ENCODE peak calls at places on chromosomes 7 and 10, in eight cellular contexts. P is BE2C, D is HCT116, W is upper lobe of left lung, Z is testis, I is AG04450, J is endodermal cell, G is lower lobe of right lung. S is an unnamed sample. For H3K9me3, the result is how much of the 10 kb centered on the place peaks cover.

GRCh38 chr7:44617225-44617885 is 10.9 kb downstream of the OGDH start:
- DNase-seq in W (no peak), I (no peak), Z (no peak), P (no peak), G (no peak), J (no peak), D (no peak), S (no peak)

GRCh38 chr7:14048889-14049288 is 59.4 kb upstream of the ETV1 start:
- DNase-seq in D (no peak), G (no peak), J (no peak), Z (no peak), I (no peak), W (no peak), P (no peak), S (no peak)

GRCh38 chr10:93465806-93466675 is 16.1 kb downstream of the MYOF start:
- DNase-seq in G (peak), P (peak), Z (peak), I (no peak), W (peak), D (peak), J (no peak), S (no peak)

GRCh38 chr7:102140952-102141370 is 145.7 kb upstream of the SH2B2 start:
- DNase-seq in J (no peak), W (peak), I (no peak), D (no peak), P (no peak), G (no peak), Z (no peak), S (no peak)

GRCh38 chr10:130021373-130021950 is 57.4 kb upstream of the EBF3 start:
- DNase-seq in D (no peak), I (peak), G (no peak), Z (no peak), J (no peak), P (no peak), W (peak), S (no peak)

GRCh38 chr10:15200626-15201025 is 32.1 kb upstream of the NMT2 start:
- DNase-seq in G (no peak), W (no peak), Z (no peak), D (peak), P (no peak), J (no peak), I (no peak), S (no peak)

GRCh38 chr10:293636-294035 is 158.4 kb downstream of the ZMYND11 start:
- DNase-seq in D (no peak), Z (no peak), I (no peak), P (no peak), J (no peak), W (no peak), G (no peak), S (no peak)

GRCh38 chr10:50385610-50386009 is 134.3 kb upstream of the ASAH2 start:
- DNase-seq in G (no peak), I (no peak), Z (peak), W (peak), P (no peak), D (no peak), J (no peak), S (no peak)

GRCh38 chr7:114916261-114916892 is 5.5 kb upstream of the MDFIC start:
- DNase-seq in W (no peak), D (no peak), Z (no peak), J (no peak), G (no peak), I (no peak), P (no peak), S (no peak)

GRCh38 chr10:73774637-73775036 is 7.2 kb upstream of the CHCHD1 start:
- DNase-seq in P (no peak), J (no peak), G (no peak), D (no peak), I (no peak), W (no peak), Z (no peak), S (no peak)

GRCh38 chr10:35304649-35305048 is 31.7 kb upstream of the CCNY start:
- DNase-seq in W (no peak), D (no peak), Z (no peak), G (no peak), I (no peak), J (no peak), P (no peak), S (no peak)

GRCh38 chr10:102235598-102235920 is 5.8 kb downstream of the PITX3 start:
- DNase-seq in G (no peak), I (no peak), J (no peak), P (no peak), D (no peak), W (no peak), Z (no peak), S (no peak)

GRCh38 chr10:131430716-131431402 is 119.3 kb upstream of the TCERG1L start:
- DNase-seq in D (no peak), J (no peak), P (no peak), G (no peak), I (no peak), Z (no peak), W (no peak), S (no peak)

GRCh38 chr7:17535776-17536175 is 237.3 kb downstream of the AHR start:
- DNase-seq in G (no peak), J (no peak), D (no peak), P (no peak), W (no peak), Z (no peak), I (no peak), S (no peak)

GRCh38 chr7:43112941-43113621 is 634 bp downstream of the HECW1 start:
- DNase-seq in J (peak), Z (peak), D (no peak), I (no peak), G (no peak), W (no peak), P (no peak), S (no peak)

GRCh38 chr10:69963835-69964710 is 88.6 kb upstream of the MACROH2A2 start:
- DNase-seq in D (no peak), J (no peak), I (no peak), G (no peak), Z (peak), P (no peak), W (no peak), S (no peak)

GRCh38 chr10:110010076-110011069 is 2.6 kb downstream of the ADD3 start:
- DNase-seq in G (no peak), Z (no peak), D (no peak), P (no peak), W (no peak), J (no peak), I (no peak), S (peak)

GRCh38 chr10:68992721-68993440 is 4.3 kb downstream of the KIFBP start:
- DNase-seq in Z (peak), W (peak), G (no peak), I (peak), P (no peak), D (no peak), J (no peak), S (no peak)

GRCh38 chr10:131694168-131694962 is 206.4 kb upstream of the PPP2R2D start:
- DNase-seq in P (no peak), J (peak), W (no peak), I (no peak), Z (no peak), G (no peak), D (no peak), S (no peak)

GRCh38 chr7:44965937-44966730 is 12.7 kb downstream of the MYO1G start:
- DNase-seq in I (no peak), J (no peak), D (no peak), P (no peak), Z (no peak), W (no peak), G (no peak), S (peak)

GRCh38 chr10:17910144-17910789 is 41.5 kb upstream of the SLC39A12 start:
- DNase-seq in P (peak), J (peak), D (peak), G (no peak), Z (peak), W (no peak), I (peak), S (no peak)

GRCh38 chr7:1679326-1679965 is 9.4 kb downstream of the ELFN1 start:
- DNase-seq in J (peak), Z (no peak), W (peak), I (no peak), G (no peak), P (no peak), D (no peak), S (no peak)

GRCh38 chr10:3805791-3806381 is 20.9 kb upstream of the KLF6 start:
- DNase-seq in I (no peak), Z (no peak), G (no peak), P (peak), J (peak), D (peak), W (peak), S (peak)

GRCh38 chr10:21314906-21315305 is 210.6 kb downstream of the SKIDA1 start:
- DNase-seq in W (no peak), J (no peak), Z (no peak), D (no peak), I (no peak), G (no peak), P (no peak), S (no peak)

GRCh38 chr7:77537136-77537594 is at the start of gene PTPN12:
- DNase-seq in G (no peak), D (no peak), Z (peak), W (no peak), J (no peak), P (peak), I (no peak), S (no peak)

GRCh38 chr7:136859798-136860197 is 8.7 kb upstream of the CHRM2 start:
- DNase-seq in D (no peak), J (no peak), P (no peak), Z (no peak), G (no peak), I (no peak), W (no peak), S (no peak)

GRCh38 chr7:133265821-133266220 is 12.9 kb downstream of the EXOC4 start:
- DNase-seq in Z (no peak), P (no peak), G (no peak), D (no peak), J (no peak), I (no peak), W (no peak), S (no peak)

GRCh38 chr10:36721851-36722250 is 403.5 kb upstream of the ANKRD30A start:
- DNase-seq in W (no peak), G (no peak), P (no peak), J (no peak), Z (no peak), I (no peak), D (no peak), S (no peak)

GRCh38 chr10:71880425-71881306 is 29.6 kb upstream of the PSAP start:
- DNase-seq in I (no peak), G (no peak), Z (peak), P (peak), J (no peak), D (no peak), W (peak), S (no peak)

GRCh38 chr7:27435461-27435860 is 192.9 kb downstream of the EVX1 start:
- DNase-seq in J (no peak), Z (no peak), W (no peak), P (no peak), G (no peak), I (peak), D (no peak), S (no peak)

DNA sequence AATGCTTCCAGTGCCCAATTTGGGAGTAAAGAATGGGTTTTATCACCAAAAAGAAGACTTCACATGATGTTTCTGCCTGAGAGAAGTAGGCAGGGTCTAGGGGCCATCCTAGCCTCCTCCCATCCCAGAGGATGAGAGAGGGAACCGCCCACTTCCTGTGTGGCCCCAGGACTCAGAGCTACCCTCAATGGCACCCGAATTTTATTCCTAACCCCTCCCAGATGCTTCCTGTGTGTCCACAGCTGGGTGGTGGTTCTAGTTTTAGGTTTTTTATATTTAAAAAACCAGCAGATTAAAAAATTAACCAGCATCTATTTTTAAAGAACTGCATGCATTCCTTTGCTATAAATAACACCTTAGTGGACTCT is 583.5 kb downstream of the PTPRN2 start:
- DNase-seq in G (no peak), P (no peak), Z (no peak), W (no peak), I (no peak), D (no peak), J (no peak), S (no peak)
- H3K9me3 ChIP-seq in G (under half), P (under half), Z (under half), W (under half), I (half or more), D (under half), J (half or more), S (under half)

GRCh38 chr10:114301177-114301576 is 62.1 kb downstream of the VWA2 start:
- DNase-seq in P (no peak), D (no peak), G (no peak), J (no peak), Z (no peak), W (no peak), I (no peak), S (no peak)
- TF ChIP-seq CTCF in P (no peak), D (peak), G (no peak), J (peak), Z (no peak), W (no peak), I (no peak), S (no peak)

GRCh38 chr7:134515569-134516468 is 11.5 kb upstream of the AKR1B10 start:
- DNase-seq in W (no peak), P (no peak), I (peak), D (peak), Z (no peak), G (no peak), J (no peak), S (no peak)
- H3K4me3 ChIP-seq in W (no peak), P (no peak), I (no peak), D (peak), Z (no peak), G (no peak), J (no peak), S (no peak)

GRCh38 chr7:100072462-100072861 is 9.1 kb downstream of the ZNF3 start:
- DNase-seq in D (no peak), Z (no peak), G (no peak), W (no peak), I (no peak), J (no peak), P (no peak), S (no peak)

GRCh38 chr7:100071018-100071723 is 10.4 kb downstream of the ZNF3 start:
- DNase-seq in Z (no peak), D (no peak), P (no peak), W (no peak), I (no peak), J (peak), G (no peak), S (no peak)

GRCh38 chr7:100066953-100067352 is 14.6 kb downstream of the ZNF3 start:
- DNase-seq in W (no peak), D (no peak), I (no peak), P (no peak), J (no peak), G (no peak), Z (no peak), S (no peak)

GRCh38 chr7:100065452-100066186 is 15.9 kb downstream of the ZNF3 start:
- DNase-seq in P (peak), G (no peak), W (no peak), Z (no peak), D (no peak), J (no peak), I (peak), S (no peak)

GRCh38 chr7:100069991-100070390 is 11.5 kb downstream of the ZNF3 start:
- DNase-seq in D (no peak), G (no peak), P (no peak), W (no peak), I (no peak), J (peak), Z (no peak), S (no peak)
- H3K9me3 ChIP-seq in D (under half), G (under half), P (under half), W (under half), I (half or more), J (half or more), Z (under half), S (under half)

GRCh38 chr7:5523052-5523711 is 99.5 kb upstream of the TNRC18 start:
- DNase-seq in G (no peak), P (peak), J (peak), D (no peak), Z (no peak), W (no peak), I (no peak), S (no peak)

GRCh38 chr7:5528815-5529442 is 105.3 kb upstream of the TNRC18 start:
- DNase-seq in W (no peak), G (no peak), P (no peak), Z (no peak), D (no peak), J (no peak), I (no peak), S (no peak)

GRCh38 chr7:5528071-5528814 is 104.6 kb upstream of the TNRC18 start:
- DNase-seq in W (no peak), P (peak), D (no peak), Z (no peak), J (no peak), I (no peak), G (peak), S (peak)

GRCh38 chr7:5525271-5526189 is 101.9 kb upstream of the TNRC18 start:
- DNase-seq in I (no peak), G (no peak), W (no peak), D (peak), P (no peak), Z (no peak), J (peak), S (peak)

GRCh38 chr7:5526190-5527037 is 102.8 kb upstream of the TNRC18 start:
- DNase-seq in Z (peak), I (no peak), G (no peak), P (peak), W (peak), D (no peak), J (peak), S (peak)
- TF ChIP-seq CTCF in Z (no peak), I (no peak), G (no peak), P (no peak), W (peak), D (no peak), J (peak), S (no peak)